ENCODE peak calls at places on chromosomes 2 and 18, in five cellular contexts. L is amniotic stem cell, F is A673, U is activated T-helper 1 cell treated with Interleukin-2 at 50 U/mL for 16 hours, H is upper lobe of right lung. Q is an unnamed sample.

GRCh38 chr2:192265751-192266150 is 71.0 kb upstream of the TMEFF2 start:
- DNase-seq in H (no peak), F (no peak), U (no peak), L (no peak), Q (no peak)

GRCh38 chr18:14179306-14179705 is 47.1 kb upstream of the ZNF519 start:
- DNase-seq in L (no peak), H (no peak), F (no peak), U (no peak), Q (no peak)

GRCh38 chr2:112927745-112928144 is 16.8 kb downstream of the IL37 start:
- DNase-seq in F (no peak), U (no peak), H (no peak), L (no peak), Q (no peak)

GRCh38 chr2:39954346-39954745 is 175.3 kb upstream of the THUMPD2 start:
- DNase-seq in F (no peak), H (no peak), L (no peak), U (no peak), Q (peak)

GRCh38 chr18:54173980-54174611 is 50.4 kb downstream of the MBD2 start:
- DNase-seq in U (no peak), H (no peak), F (no peak), L (no peak), Q (no peak)

GRCh38 chr2:68280846-68281245 is 28.5 kb upstream of the PPP3R1 start:
- DNase-seq in L (no peak), H (no peak), U (no peak), F (no peak), Q (no peak)

GRCh38 chr2:172943563-172943962 is 132.1 kb upstream of the MAP3K20 start:
- DNase-seq in L (no peak), U (no peak), F (no peak), H (no peak), Q (no peak)

GRCh38 chr2:217919204-217919603 is 83.6 kb downstream of the TNS1 start:
- DNase-seq in L (no peak), H (no peak), U (no peak), F (no peak), Q (no peak)

GRCh38 chr2:152094014-152094413 is 4.8 kb downstream of the CACNB4 start:
- DNase-seq in L (no peak), U (no peak), F (no peak), H (no peak), Q (no peak)

Q was measured in astrocyte of the cerebellum.